ENCODE peak calls at places on chromosomes 16 and 17, in four cellular contexts. Z is K562, K is GM12878, J is HepG2. H is an unnamed sample.

GRCh38 chr16:30394603-30395154 is 541 bp upstream of the ZNF48 start:
- DNase-seq in Z (no peak), K (no peak), J (no peak), H (no peak)

GRCh38 chr17:57852041-57852954 is 2.5 kb upstream of the MRPS23 start:
- DNase-seq in K (no peak), J (no peak), Z (no peak), H (no peak)

GRCh38 chr16:11916524-11917285 is 949 bp upstream of the GSPT1 start:
- DNase-seq in J (peak; percentile 99), Z (peak; percentile 36), K (no peak), H (peak; percentile 51)

GRCh38 chr17:30278032-30278431 is 13.7 kb downstream of the BLMH start:
- DNase-seq in Z (no peak), K (no peak), J (peak; percentile 49), H (peak; percentile 13)

GRCh38 chr17:40022497-40022896 is 7.3 kb downstream of the CSF3 start:
- DNase-seq in J (no peak), Z (no peak), K (no peak), H (no peak)

GRCh38 chr16:80899804-80900592 is 95.6 kb upstream of the CDYL2 start:
- DNase-seq in J (peak; percentile 52), K (no peak), Z (no peak), H (no peak)

GRCh38 chr16:52068447-52069074 is 478.4 kb downstream of the TOX3 start:
- DNase-seq in Z (no peak), K (no peak), J (peak; percentile 35), H (peak; percentile 14)

GRCh38 chr17:17032131-17032692 is 10.0 kb upstream of the MPRIP start:
- DNase-seq in Z (no peak), K (no peak), J (peak; percentile 64), H (no peak)

DNA sequence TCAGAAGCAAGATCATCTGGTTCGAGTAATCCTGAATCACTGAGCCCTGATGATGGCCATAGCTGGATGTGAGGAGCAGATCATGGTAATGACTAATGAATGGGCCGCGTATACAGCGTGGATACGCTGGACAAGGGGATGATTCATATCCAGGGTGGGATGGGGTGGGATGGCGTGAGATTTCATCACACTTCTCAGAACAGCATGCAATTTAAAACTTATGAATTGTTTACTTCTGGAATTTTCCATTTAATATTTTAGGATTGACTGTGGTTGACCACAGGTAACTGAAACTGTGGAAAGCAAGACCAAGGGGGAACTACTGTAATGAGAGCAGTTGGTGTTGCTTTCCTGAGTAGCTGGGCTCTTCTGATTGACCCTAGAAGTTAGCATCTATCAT is 225.5 kb downstream of the STX8 start:
- DNase-seq in K (no peak), J (peak; percentile 18), Z (no peak), H (no peak)
- TF ChIP-seq FOXK2 in K (no peak), J (no peak), Z (no peak), H (no peak)

GRCh38 chr16:10676284-10676683 is 18.4 kb downstream of the TEKT5 start:
- DNase-seq in J (no peak), K (no peak), Z (no peak), H (no peak)
- TF ChIP-seq FOXK2 in J (no peak), K (no peak), Z (no peak), H (no peak)

GRCh38 chr17:21127508-21128077 is 829 bp downstream of the DHRS7B start:
- DNase-seq in J (no peak), K (no peak), Z (no peak), H (no peak)
- TF ChIP-seq FOXK2 in J (no peak), K (no peak), Z (no peak), H (no peak)

DNA sequence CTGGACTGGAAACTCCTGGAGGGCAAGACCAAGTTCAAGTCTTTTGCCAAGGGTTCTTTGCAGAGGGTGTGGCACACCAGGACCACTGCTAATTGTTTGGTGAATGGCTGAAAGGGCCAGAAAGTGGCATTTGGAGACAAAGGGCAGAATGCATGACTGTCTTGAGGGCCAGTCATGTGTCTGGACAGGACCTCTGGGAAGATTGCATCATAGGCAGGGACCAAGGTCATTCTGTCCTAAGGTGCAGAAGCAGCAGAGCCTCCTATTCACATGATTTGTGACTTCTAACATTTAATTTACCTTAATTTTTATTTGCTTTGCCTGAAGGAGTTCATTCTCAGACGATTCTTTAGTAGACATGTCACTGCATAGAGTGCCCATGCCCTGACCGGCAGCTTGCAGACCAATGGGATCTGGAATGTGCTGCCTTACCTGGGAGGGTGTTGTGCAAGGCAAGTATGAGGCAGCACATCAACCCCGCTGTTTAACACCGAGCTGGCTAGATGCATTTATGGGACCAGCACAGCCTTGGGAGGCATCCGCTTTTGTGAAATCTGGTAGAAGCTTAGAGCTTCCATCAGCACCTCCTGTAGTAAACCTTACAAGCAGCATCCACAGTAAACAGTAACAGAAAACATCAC is 62.3 kb upstream of the MAF start:
- DNase-seq in J (no peak), K (no peak), Z (no peak), H (no peak)
- TF ChIP-seq FOXK2 in J (no peak), K (no peak), Z (no peak), H (no peak)

GRCh38 chr17:63676540-63676933 is 23.4 kb downstream of the LIMD2 start:
- DNase-seq in K (no peak), Z (no peak), J (no peak), H (no peak)
- TF ChIP-seq FOXK2 in K (no peak), Z (no peak), J (no peak), H (no peak)

GRCh38 chr16:57533618-57534336 is 2.6 kb downstream of the CCDC102A start:
- DNase-seq in J (no peak), Z (no peak), K (no peak), H (peak; percentile 4)
- TF ChIP-seq FOXK2 in J (no peak), Z (no peak), K (no peak), H (no peak)

DNA sequence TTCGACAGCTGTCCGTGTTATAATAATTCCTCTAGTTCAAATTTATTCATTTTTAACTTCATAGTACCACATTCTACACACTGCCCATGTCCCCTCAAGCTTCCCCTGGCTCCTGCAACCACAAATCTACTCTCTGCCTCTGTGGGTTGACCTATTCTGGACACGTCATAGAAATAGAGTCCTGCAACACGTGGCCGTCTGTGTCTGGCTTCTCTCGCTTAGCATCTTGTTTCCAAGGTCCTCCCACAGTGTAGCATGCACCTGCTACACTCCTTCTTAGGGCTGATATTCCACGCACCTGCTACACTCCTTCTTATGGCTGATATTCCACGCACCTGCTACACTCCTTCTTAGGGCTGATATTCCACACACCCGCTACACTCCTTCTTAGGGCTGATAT is 16.5 kb downstream of the SCGB1C2 start:
- DNase-seq in Z (no peak), J (no peak), K (no peak), H (no peak)
- TF ChIP-seq FOXK2 in Z (no peak), J (no peak), K (no peak), H (no peak)

GRCh38 chr17:13025687-13026086 is 7.9 kb upstream of the ELAC2 start:
- DNase-seq in J (no peak), Z (no peak), K (no peak), H (no peak)

GRCh38 chr17:13029340-13029739 is 11.5 kb upstream of the ELAC2 start:
- DNase-seq in J (no peak), Z (no peak), K (no peak), H (no peak)

GRCh38 chr17:13031718-13032350 is 14.0 kb upstream of the ELAC2 start:
- DNase-seq in J (peak; percentile 10), K (no peak), Z (peak; percentile 73), H (peak; percentile 68)

GRCh38 chr17:13027246-13027645 is 9.4 kb upstream of the ELAC2 start:
- DNase-seq in Z (no peak), K (no peak), J (no peak), H (no peak)

GRCh38 chr17:13030459-13031305 is 12.9 kb upstream of the ELAC2 start:
- DNase-seq in Z (peak; percentile 56), K (no peak), J (peak; percentile 30), H (peak; percentile 68)
- TF ChIP-seq FOXK2 in Z (no peak), K (no peak), J (no peak), H (no peak)

GRCh38 chr17:73203135-73203787 is 10.4 kb downstream of the COG1 start:
- DNase-seq in Z (no peak), K (no peak), J (peak; percentile 96), H (no peak)
- TF ChIP-seq FOXK2 in Z (no peak), K (peak; percentile 14), J (peak; percentile 25), H (no peak)

H was measured in HEK293T.